ENCODE peak calls at places on chromosomes 5 and 9, in six cellular contexts. I, L, D, K, W and M are unnamed samples.

GRCh38 chr5:149445739-149446369 is 66.8 kb upstream of the IL17B start:
- DNase-seq in D (no peak), K (no peak), W (no peak), L (no peak), I (peak), M (peak)

GRCh38 chr9:128361981-128362646 is 9.1 kb upstream of the URM1 start:
- DNase-seq in L (peak), W (peak), D (no peak), I (peak), K (peak), M (no peak)

GRCh38 chr9:72592501-72593403 is 71.3 kb downstream of the TMC1 start:
- DNase-seq in K (no peak), W (peak), D (no peak), I (peak), L (no peak), M (no peak)

GRCh38 chr5:32712463-32713395 is 1.6 kb downstream of the NPR3 start:
- DNase-seq in W (peak), K (no peak), L (no peak), D (no peak), I (peak), M (no peak)

GRCh38 chr5:123382252-123382651 is 41.0 kb downstream of the CEP120 start:
- DNase-seq in K (no peak), D (no peak), W (no peak), L (no peak), I (no peak), M (no peak)

GRCh38 chr5:168288349-168289245 is 2.8 kb upstream of the WWC1 start:
- DNase-seq in I (no peak), D (no peak), L (no peak), K (no peak), W (no peak), M (peak)

GRCh38 chr5:177994063-177994462 is 2.0 kb downstream of the PROP1 start:
- DNase-seq in I (no peak), W (no peak), K (no peak), L (no peak), D (no peak), M (no peak)

GRCh38 chr5:67989457-67989856 is 226.1 kb upstream of the PIK3R1 start:
- DNase-seq in L (no peak), I (peak), W (no peak), K (no peak), D (no peak), M (no peak)

GRCh38 chr5:42566658-42567313 is 143.5 kb downstream of the GHR start:
- DNase-seq in D (no peak), L (no peak), K (no peak), I (peak), W (no peak), M (no peak)

GRCh38 chr5:1508679-1509290 is 15.0 kb downstream of the LPCAT1 start:
- DNase-seq in D (no peak), K (no peak), I (no peak), W (no peak), L (peak), M (no peak)

GRCh38 chr5:73387630-73388370 is 60.8 kb downstream of the FOXD1 start:
- DNase-seq in I (peak), D (no peak), K (no peak), L (no peak), W (no peak), M (no peak)

GRCh38 chr5:75055727-75056144 is 3.4 kb upstream of the GCNT4 start:
- DNase-seq in D (no peak), W (no peak), L (no peak), I (no peak), K (no peak), M (no peak)

GRCh38 chr5:142479150-142479549 is 154.3 kb upstream of the SPRY4 start:
- DNase-seq in L (no peak), K (no peak), D (no peak), W (no peak), I (no peak), M (no peak)

GRCh38 chr9:110207071-110207923 is 662 bp downstream of the C9orf152 start:
- DNase-seq in L (no peak), D (no peak), K (no peak), I (no peak), W (no peak), M (no peak)